ENCODE peak calls at places on chromosomes 3 and 15, in seven cellular contexts. M is astrocyte of the spinal cord; H is NCI-H748 treated with DMSO at 0.1 percent for 48 hours; A is Calu3; O is naive thymus-derived CD8-positive, alpha-beta T cell; Y is KBM-7; Z is DMS153. G is an unnamed sample.

GRCh38 chr3:71584216-71585061 is 911 bp upstream of the FOXP1 start:
- DNase-seq in M (peak), H (peak), A (peak), O (peak), Y (peak), Z (no peak), G (no peak)

GRCh38 chr3:14516738-14517345 is 23.3 kb downstream of the GRIP2 start:
- DNase-seq in M (no peak), H (no peak), A (no peak), O (no peak), Y (no peak), Z (no peak), G (no peak)

GRCh38 chr15:78044407-78045155 is 32.9 kb downstream of the TBC1D2B start:
- DNase-seq in M (no peak), H (no peak), A (no peak), O (no peak), Y (no peak), Z (no peak), G (no peak)

GRCh38 chr3:179825527-179826246 is 172.8 kb downstream of the USP13 start:
- DNase-seq in M (no peak), H (no peak), A (no peak), O (no peak), Y (no peak), Z (no peak), G (no peak)

GRCh38 chr3:197224034-197224444 is 74.4 kb downstream of the DLG1 start:
- DNase-seq in M (peak), H (peak), A (peak), O (peak), Y (peak), Z (peak), G (peak)

GRCh38 chr15:20344601-20345400 is 196.8 kb downstream of the GOLGA6L6 start:
- DNase-seq in M (no peak), H (no peak), A (no peak), O (no peak), Y (no peak), Z (no peak), G (no peak)

GRCh38 chr3:120144267-120144666 is 50.0 kb upstream of the GSK3B start:
- DNase-seq in M (peak), H (no peak), A (peak), O (no peak), Y (no peak), Z (no peak), G (no peak)

GRCh38 chr3:171556574-171557145 is 96.5 kb upstream of the TNIK start:
- DNase-seq in M (no peak), H (peak), A (peak), O (no peak), Y (no peak), Z (peak), G (no peak)

GRCh38 chr3:41265823-41266273 is 66.5 kb downstream of the CTNNB1 start:
- DNase-seq in M (peak), H (no peak), A (no peak), O (no peak), Y (no peak), Z (no peak), G (no peak)

GRCh38 chr3:81218023-81218422 is 543.4 kb downstream of the GBE1 start:
- DNase-seq in M (peak), H (peak), A (peak), O (no peak), Y (peak), Z (no peak), G (no peak)

GRCh38 chr3:170132335-170132734 is 49.2 kb downstream of the PHC3 start:
- DNase-seq in M (no peak), H (no peak), A (no peak), O (peak), Y (peak), Z (no peak), G (no peak)

GRCh38 chr3:121943434-121943833 is 49.2 kb downstream of the SLC15A2 start:
- DNase-seq in M (no peak), H (peak), A (peak), O (no peak), Y (no peak), Z (no peak), G (no peak)

GRCh38 chr15:68271854-68272471 is 5.6 kb upstream of the FEM1B start:
- DNase-seq in M (peak), H (no peak), A (peak), O (no peak), Y (no peak), Z (no peak), G (peak)

GRCh38 chr3:146250449-146251382 is at the start of gene PLSCR4:
- DNase-seq in M (peak), H (no peak), A (peak), O (peak), Y (peak), Z (peak), G (peak)

GRCh38 chr3:100637197-100637631 is 27.8 kb downstream of the ADGRG7 start:
- DNase-seq in M (no peak), H (no peak), A (no peak), O (no peak), Y (no peak), Z (no peak), G (no peak)

G was measured in HCT116.